ENCODE peak calls at places on chromosomes 6 and 20, in six cellular contexts. G is Calu3; F is mesendoderm; W is germinal center; C is activated CD4-positive, CD25-positive, alpha-beta regulatory T cell; V is stimulated activated CD4-positive, alpha-beta T cell treated with anti-CD3 and anti-CD28 coated beads, Interleukin-1b, Interleukin-23, amount 100 ng/mL, for 4 hours. Q is an unnamed sample.

GRCh38 chr6:125377621-125378020 is 75.9 kb upstream of the HDDC2 start:
- DNase-seq in V (no peak), W (no peak), C (no peak), F (peak; percentile 49), G (no peak), Q (no peak)

GRCh38 chr6:42454428-42454791 is 2.7 kb upstream of the TRERF1 start:
- DNase-seq in C (no peak), V (no peak), F (peak; percentile 93), G (peak; percentile 51), W (no peak), Q (no peak)

GRCh38 chr6:123715243-123715863 is 78.6 kb upstream of the TRDN start:
- DNase-seq in C (no peak), G (peak; percentile 34), V (no peak), W (no peak), F (peak; percentile 59), Q (peak; percentile 25)

GRCh38 chr6:11888725-11889124 is 110.1 kb upstream of the ADTRP start:
- DNase-seq in V (no peak), G (no peak), F (no peak), W (no peak), C (no peak), Q (no peak)

GRCh38 chr6:124986146-124986545 is 23.9 kb downstream of the RNF217 start:
- DNase-seq in W (no peak), V (no peak), C (no peak), G (no peak), F (no peak), Q (peak; percentile 17)

GRCh38 chr6:137291441-137291840 is 72.3 kb upstream of the IFNGR1 start:
- DNase-seq in V (no peak), W (no peak), G (no peak), C (no peak), F (no peak), Q (no peak)

GRCh38 chr6:87308970-87309369 is 13.4 kb upstream of the SMIM8 start:
- DNase-seq in F (no peak), G (no peak), C (no peak), W (no peak), V (no peak), Q (peak; percentile 14)

GRCh38 chr6:140809694-140810101 is 1323.0 kb upstream of the GJE1 start:
- DNase-seq in G (no peak), F (no peak), C (no peak), W (no peak), V (no peak), Q (no peak)

GRCh38 chr20:6654490-6655247 is 112.8 kb upstream of the BMP2 start:
- DNase-seq in G (no peak), F (no peak), W (no peak), V (no peak), C (no peak), Q (no peak)

GRCh38 chr6:42661540-42662153 is 60.8 kb downstream of the PRPH2 start:
- DNase-seq in C (peak; percentile 68), W (peak; percentile 57), V (peak; percentile 74), F (peak; percentile 74), G (peak; percentile 87), Q (peak; percentile 61)

GRCh38 chr6:129646617-129647016 is 63.4 kb downstream of the ARHGAP18 start:
- DNase-seq in V (no peak), C (no peak), W (no peak), F (no peak), G (no peak), Q (no peak)

GRCh38 chr6:150930816-150931215 is 65.3 kb downstream of the MTHFD1L start:
- DNase-seq in F (no peak), C (no peak), G (no peak), W (no peak), V (no peak), Q (no peak)

GRCh38 chr6:40138273-40138720 is 204.0 kb upstream of the MOCS1 start:
- DNase-seq in V (no peak), W (no peak), F (no peak), C (no peak), G (peak; percentile 81), Q (peak; percentile 16)

GRCh38 chr6:158906926-158907325 is 87.8 kb upstream of the EZR start:
- DNase-seq in C (no peak), F (no peak), G (no peak), W (no peak), V (no peak), Q (no peak)

GRCh38 chr6:20817806-20818320 is 283.6 kb downstream of the CDKAL1 start:
- DNase-seq in F (no peak), C (no peak), G (no peak), W (no peak), V (no peak), Q (no peak)

GRCh38 chr6:18457065-18457817 is 70.1 kb downstream of the RNF144B start:
- DNase-seq in G (peak; percentile 2), V (no peak), F (no peak), C (no peak), W (no peak), Q (no peak)

GRCh38 chr20:38799248-38799647 is 6.2 kb upstream of the PPP1R16B start:
- DNase-seq in C (no peak), W (no peak), G (no peak), V (no peak), F (no peak), Q (no peak)

GRCh38 chr6:35751594-35751993 is 14.8 kb downstream of the ARMC12 start:
- DNase-seq in F (no peak), W (no peak), V (no peak), C (no peak), G (no peak), Q (no peak)

GRCh38 chr6:514396-514973 is 122.9 kb downstream of the IRF4 start:
- DNase-seq in C (no peak), F (peak; percentile 44), W (no peak), V (no peak), G (no peak), Q (no peak)

GRCh38 chr20:20582733-20583132 is 129.7 kb downstream of the RALGAPA2 start:
- DNase-seq in C (no peak), G (no peak), W (no peak), V (no peak), F (no peak), Q (no peak)

GRCh38 chr6:21522007-21522758 is 71.4 kb upstream of the SOX4 start:
- DNase-seq in F (no peak), G (no peak), V (no peak), W (no peak), C (no peak), Q (no peak)

GRCh38 chr6:30981942-30982772 is 1.4 kb upstream of the MUC21 start:
- DNase-seq in G (peak; percentile 58), C (no peak), F (peak; percentile 87), W (no peak), V (no peak), Q (peak; percentile 79)

GRCh38 chr6:72175936-72176335 is 289.6 kb downstream of the RIMS1 start:
- DNase-seq in G (no peak), V (no peak), W (no peak), C (no peak), F (no peak), Q (no peak)

GRCh38 chr20:18304618-18305017 is 16.3 kb downstream of the ZNF133 start:
- DNase-seq in C (no peak), G (no peak), W (no peak), V (no peak), F (peak; percentile 21), Q (peak; percentile 5)

GRCh38 chr6:101762851-101763250 is 369.3 kb downstream of the GRIK2 start:
- DNase-seq in G (no peak), C (no peak), W (no peak), V (no peak), F (no peak), Q (no peak)

GRCh38 chr20:45832619-45833018 is 980 bp upstream of the SNX21 start:
- DNase-seq in W (no peak), F (no peak), V (no peak), G (no peak), C (no peak), Q (no peak)

GRCh38 chr6:1612902-1613301 is 3.2 kb downstream of the FOXC1 start:
- DNase-seq in W (no peak), C (no peak), F (no peak), V (no peak), G (no peak), Q (peak; percentile 22)

GRCh38 chr20:5065489-5066383 is 54.0 kb downstream of the PCNA start:
- DNase-seq in V (no peak), F (peak; percentile 32), C (no peak), G (peak; percentile 82), W (no peak), Q (peak; percentile 92)

GRCh38 chr6:17741507-17741906 is 34.8 kb upstream of the NUP153 start:
- DNase-seq in G (no peak), V (no peak), F (no peak), W (no peak), C (no peak), Q (peak; percentile 52)

GRCh38 chr6:105932440-105932839 is 153.7 kb upstream of the PRDM1 start:
- DNase-seq in V (no peak), W (no peak), C (no peak), F (no peak), G (no peak), Q (no peak)